ENCODE peak calls at places on chromosomes 7 and 10, in six cellular contexts. One of them, this sample, is unnamed.

GRCh38 chr7:36549003-36549402 is 159.3 kb downstream of the ANLN start:
- DNase-seq in HFF-Myc: no peak
- DNase-seq in cardiac fibroblast: no peak
- DNase-seq in GM12878: no peak
- DNase-seq in AG10803: no peak
- DNase-seq in left lung: no peak
- DNase-seq in this sample: no peak

GRCh38 chr10:88117227-88117626 is 253.8 kb downstream of the PTEN start:
- DNase-seq in AG10803: no peak
- DNase-seq in HFF-Myc: no peak
- DNase-seq in cardiac fibroblast: no peak
- DNase-seq in left lung: no peak
- DNase-seq in GM12878: no peak
- DNase-seq in this sample: no peak

GRCh38 chr10:75525646-75526045 is 94.2 kb downstream of the LRMDA start:
- DNase-seq in HFF-Myc: no peak
- DNase-seq in left lung: no peak
- DNase-seq in cardiac fibroblast: no peak
- DNase-seq in GM12878: no peak
- DNase-seq in AG10803: peak
- DNase-seq in this sample: no peak

GRCh38 chr10:35270100-35270499 is 66.2 kb upstream of the CCNY start:
- DNase-seq in GM12878: no peak
- DNase-seq in left lung: no peak
- DNase-seq in AG10803: no peak
- DNase-seq in cardiac fibroblast: no peak
- DNase-seq in HFF-Myc: no peak
- DNase-seq in this sample: no peak

GRCh38 chr7:73968511-73968910 is 59.5 kb upstream of the ELN start:
- DNase-seq in left lung: no peak
- DNase-seq in GM12878: no peak
- DNase-seq in cardiac fibroblast: no peak
- DNase-seq in HFF-Myc: no peak
- DNase-seq in AG10803: peak
- DNase-seq in this sample: no peak

GRCh38 chr10:54063514-54063913 is 737.5 kb downstream of the PCDH15 start:
- DNase-seq in HFF-Myc: no peak
- DNase-seq in cardiac fibroblast: no peak
- DNase-seq in AG10803: no peak
- DNase-seq in left lung: peak
- DNase-seq in GM12878: no peak
- DNase-seq in this sample: no peak

GRCh38 chr7:132161231-132161915 is 414.9 kb downstream of the PLXNA4 start:
- DNase-seq in GM12878: no peak
- DNase-seq in left lung: no peak
- DNase-seq in cardiac fibroblast: peak
- DNase-seq in AG10803: peak
- DNase-seq in HFF-Myc: no peak
- DNase-seq in this sample: no peak

GRCh38 chr10:51786684-51787035 is 87.3 kb upstream of the CSTF2T start:
- DNase-seq in left lung: no peak
- DNase-seq in HFF-Myc: no peak
- DNase-seq in GM12878: no peak
- DNase-seq in AG10803: no peak
- DNase-seq in cardiac fibroblast: no peak
- DNase-seq in this sample: no peak

GRCh38 chr10:43395571-43396060 is 13.4 kb downstream of the HNRNPF start:
- DNase-seq in GM12878: no peak
- DNase-seq in cardiac fibroblast: no peak
- DNase-seq in AG10803: no peak
- DNase-seq in HFF-Myc: no peak
- DNase-seq in left lung: no peak
- DNase-seq in this sample: no peak

GRCh38 chr7:43513236-43513635 is 69.7 kb upstream of the STK17A start:
- DNase-seq in cardiac fibroblast: no peak
- DNase-seq in AG10803: no peak
- DNase-seq in GM12878: no peak
- DNase-seq in left lung: no peak
- DNase-seq in HFF-Myc: no peak
- DNase-seq in this sample: no peak

GRCh38 chr10:130193493-130194193 is 57.5 kb downstream of the GLRX3 start:
- DNase-seq in GM12878: no peak
- DNase-seq in HFF-Myc: no peak
- DNase-seq in cardiac fibroblast: no peak
- DNase-seq in left lung: no peak
- DNase-seq in AG10803: no peak
- DNase-seq in this sample: no peak

DNA sequence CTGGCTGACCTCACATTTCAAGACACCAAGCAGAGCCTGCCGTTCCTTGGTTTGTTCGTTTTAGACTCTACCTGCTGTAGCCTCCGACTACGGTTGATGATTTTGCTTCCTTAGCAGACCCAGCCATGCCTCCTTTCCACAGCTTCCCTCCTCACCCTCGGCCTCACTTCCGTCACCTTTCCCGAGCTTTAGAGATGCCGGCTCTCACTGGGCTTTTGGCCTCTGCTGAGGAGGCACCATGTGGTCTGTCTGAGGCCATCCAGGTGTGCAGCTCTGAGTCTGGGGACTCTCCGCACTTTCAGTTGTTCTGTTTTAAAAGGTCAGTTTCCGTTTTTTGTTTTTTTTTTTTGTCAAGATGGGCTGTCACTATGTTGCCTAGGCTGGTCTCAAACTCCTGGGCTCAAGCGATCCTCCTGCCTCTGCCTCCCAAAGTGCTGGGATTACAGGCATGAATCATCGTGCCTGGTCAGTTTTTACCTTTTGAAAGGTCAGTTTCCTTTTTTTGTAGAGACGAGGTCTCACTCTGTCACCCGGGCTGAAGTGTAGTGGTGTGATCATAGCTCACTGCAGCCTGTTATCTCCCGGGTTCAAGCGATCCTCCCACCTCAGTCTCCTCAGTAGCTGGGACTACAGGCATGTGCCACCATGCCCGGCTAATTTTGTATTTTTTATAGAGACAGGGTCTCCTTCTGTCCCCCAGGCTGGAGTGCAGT is 11.7 kb downstream of the ORAI2 start:
- DNase-seq in left lung: no peak
- DNase-seq in GM12878: no peak
- DNase-seq in AG10803: no peak
- DNase-seq in HFF-Myc: no peak
- DNase-seq in cardiac fibroblast: no peak
- DNase-seq in this sample: no peak
- H3K4me3 ChIP-seq in left lung: no peak
- H3K4me3 ChIP-seq in GM12878: peak
- H3K4me3 ChIP-seq in AG10803: no peak
- H3K4me3 ChIP-seq in HFF-Myc: no peak
- H3K4me3 ChIP-seq in cardiac fibroblast: no peak
- H3K4me3 ChIP-seq in this sample: no peak

GRCh38 chr10:115432188-115432819 is 339.1 kb downstream of the ATRNL1 start:
- DNase-seq in GM12878: no peak
- DNase-seq in left lung: no peak
- DNase-seq in HFF-Myc: peak
- DNase-seq in AG10803: peak
- DNase-seq in cardiac fibroblast: peak
- DNase-seq in this sample: no peak
- TF ChIP-seq CTCF in GM12878: peak
- TF ChIP-seq CTCF in left lung: no peak
- TF ChIP-seq CTCF in HFF-Myc: peak
- TF ChIP-seq CTCF in AG10803: no peak
- TF ChIP-seq CTCF in cardiac fibroblast: no peak
- TF ChIP-seq CTCF in this sample: no peak

GRCh38 chr7:134645935-134646334 is 718 bp upstream of the BPGM start:
- DNase-seq in GM12878: no peak
- DNase-seq in HFF-Myc: no peak
- DNase-seq in cardiac fibroblast: peak
- DNase-seq in left lung: no peak
- DNase-seq in AG10803: peak
- DNase-seq in this sample: no peak
- H3K4me3 ChIP-seq in GM12878: peak
- H3K4me3 ChIP-seq in HFF-Myc: peak
- H3K4me3 ChIP-seq in cardiac fibroblast: peak
- H3K4me3 ChIP-seq in left lung: peak
- H3K4me3 ChIP-seq in AG10803: peak
- H3K4me3 ChIP-seq in this sample: peak

GRCh38 chr7:149546331-149546730 is 48.7 kb upstream of the ZNF746 start:
- DNase-seq in left lung: no peak
- DNase-seq in cardiac fibroblast: no peak
- DNase-seq in AG10803: no peak
- DNase-seq in HFF-Myc: no peak
- DNase-seq in GM12878: no peak
- DNase-seq in this sample: no peak

GRCh38 chr7:149552778-149553177 is 55.2 kb upstream of the ZNF746 start:
- DNase-seq in HFF-Myc: no peak
- DNase-seq in cardiac fibroblast: no peak
- DNase-seq in AG10803: no peak
- DNase-seq in left lung: no peak
- DNase-seq in GM12878: no peak
- DNase-seq in this sample: no peak

GRCh38 chr7:149544028-149544427 is 46.4 kb upstream of the ZNF746 start:
- DNase-seq in GM12878: no peak
- DNase-seq in AG10803: no peak
- DNase-seq in HFF-Myc: no peak
- DNase-seq in cardiac fibroblast: no peak
- DNase-seq in left lung: no peak
- DNase-seq in this sample: no peak

GRCh38 chr7:149547126-149547525 is 49.5 kb upstream of the ZNF746 start:
- DNase-seq in AG10803: no peak
- DNase-seq in GM12878: no peak
- DNase-seq in cardiac fibroblast: no peak
- DNase-seq in HFF-Myc: no peak
- DNase-seq in left lung: no peak
- DNase-seq in this sample: no peak
- TF ChIP-seq CTCF in AG10803: no peak
- TF ChIP-seq CTCF in GM12878: peak
- TF ChIP-seq CTCF in cardiac fibroblast: no peak
- TF ChIP-seq CTCF in HFF-Myc: no peak
- TF ChIP-seq CTCF in left lung: no peak
- TF ChIP-seq CTCF in this sample: no peak

GRCh38 chr7:64876792-64877713 is 26.0 kb upstream of the ZNF273 start:
- DNase-seq in left lung: peak
- DNase-seq in GM12878: no peak
- DNase-seq in cardiac fibroblast: no peak
- DNase-seq in HFF-Myc: no peak
- DNase-seq in AG10803: no peak
- DNase-seq in this sample: no peak
- H3K4me3 ChIP-seq in left lung: no peak
- H3K4me3 ChIP-seq in GM12878: no peak
- H3K4me3 ChIP-seq in cardiac fibroblast: no peak
- H3K4me3 ChIP-seq in HFF-Myc: no peak
- H3K4me3 ChIP-seq in AG10803: no peak
- H3K4me3 ChIP-seq in this sample: no peak

This sample was measured in AG04449.